ENCODE peak calls at places on chromosomes 6 and 20, in six cellular contexts. L, J, U, F, V and C are unnamed samples.
A peak's percentile ranks its signal among the peaks of the same experiment; 100 is the strongest.

GRCh38 chr20:50848846-50849673 is 54.2 kb downstream of the BCAS4 start:
- DNase-seq in L (no peak), V (no peak), U (no peak), J (no peak), F (no peak), C (no peak)

GRCh38 chr20:1934578-1935573 is 39.7 kb downstream of the SIRPA start:
- DNase-seq in V (peak; percentile 75), L (no peak), F (no peak), U (peak; percentile 98), J (no peak), C (peak; percentile 96)

GRCh38 chr6:71333700-71334099 is 45.1 kb downstream of the OGFRL1 start:
- DNase-seq in U (peak; percentile 93), L (peak; percentile 38), V (peak; percentile 87), J (no peak), F (no peak), C (peak; percentile 87)

GRCh38 chr6:65558071-65558470 is 149.0 kb downstream of the EYS start:
- DNase-seq in J (no peak), U (no peak), V (no peak), L (no peak), F (no peak), C (no peak)

GRCh38 chr6:119757467-119757866 is 407.9 kb upstream of the MAN1A1 start:
- DNase-seq in J (no peak), U (no peak), L (no peak), F (no peak), V (no peak), C (no peak)

GRCh38 chr6:56497691-56498090 is 145.0 kb downstream of the DST start:
- DNase-seq in F (no peak), U (no peak), V (no peak), L (no peak), J (no peak), C (no peak)

GRCh38 chr6:25579484-25579883 is 72.5 kb upstream of the SCGN start:
- DNase-seq in L (no peak), U (no peak), V (no peak), J (no peak), F (no peak), C (no peak)

GRCh38 chr20:4569882-4570281 is 151.8 kb upstream of the PRND start:
- DNase-seq in J (no peak), U (no peak), L (no peak), V (no peak), F (no peak), C (no peak)

GRCh38 chr6:63652980-63653379 is 17.4 kb downstream of the PHF3 start:
- DNase-seq in F (no peak), U (no peak), V (no peak), L (no peak), J (no peak), C (no peak)

GRCh38 chr6:148811472-148811871 is 64.6 kb downstream of the UST start:
- DNase-seq in F (no peak), J (no peak), V (no peak), U (no peak), L (no peak), C (no peak)

GRCh38 chr6:82331031-82331773 is 32.4 kb upstream of the TPBG start:
- DNase-seq in U (peak; percentile 86), F (no peak), L (peak; percentile 57), J (no peak), V (peak; percentile 85), C (peak; percentile 55)

GRCh38 chr20:31473331-31474096 is 1.4 kb downstream of the DEFB124 start:
- DNase-seq in L (no peak), F (no peak), V (no peak), J (no peak), U (peak; percentile 6), C (no peak)

GRCh38 chr6:40550096-40550731 is 37.0 kb downstream of the LRFN2 start:
- DNase-seq in L (peak; percentile 21), F (no peak), U (peak; percentile 75), V (peak; percentile 50), J (no peak), C (peak; percentile 59)

GRCh38 chr6:97586344-97586743 is 303.3 kb upstream of the MMS22L start:
- DNase-seq in V (no peak), L (no peak), F (no peak), J (no peak), U (peak; percentile 60), C (peak; percentile 61)

GRCh38 chr20:41452226-41452625 is 85.6 kb upstream of the EMILIN3 start:
- DNase-seq in V (no peak), U (no peak), F (no peak), L (no peak), J (no peak), C (no peak)

GRCh38 chr6:44534291-44534690 is 146.8 kb downstream of the CDC5L start:
- DNase-seq in J (no peak), V (peak; percentile 7), F (no peak), L (no peak), U (peak; percentile 35), C (no peak)

GRCh38 chr6:20306491-20306890 is 94.2 kb upstream of the MBOAT1 start:
- DNase-seq in L (no peak), V (no peak), F (no peak), J (no peak), U (no peak), C (no peak)

GRCh38 chr20:52936368-52936986 is 35.7 kb upstream of the TSHZ2 start:
- DNase-seq in J (no peak), U (peak; percentile 31), L (peak; percentile 9), F (no peak), V (no peak), C (no peak)

GRCh38 chr20:5065489-5066383 is 54.0 kb downstream of the PCNA start:
- DNase-seq in V (peak; percentile 98), F (no peak), L (peak; percentile 41), U (peak; percentile 99), J (peak; percentile 86), C (peak; percentile 97)

GRCh38 chr6:39821014-39821738 is 29.0 kb downstream of the DAAM2 start:
- DNase-seq in V (no peak), F (no peak), U (peak; percentile 54), J (no peak), L (no peak), C (peak; percentile 55)